ENCODE peak calls at places on chromosome 13, in six cellular contexts. G is adrenal gland, D is mammary epithelial cell, Y is cardiac muscle cell, B is H9, L is right atrium auricular region. C is an unnamed sample.

GRCh38 chr13:63184693-63185092 is 1769.0 kb upstream of the PCDH20 start:
- DNase-seq in G (no peak), D (no peak), Y (peak), B (peak), L (no peak), C (no peak)

GRCh38 chr13:78460176-78460575 is 143.2 kb downstream of the POU4F1 start:
- DNase-seq in G (no peak), D (no peak), Y (no peak), B (no peak), L (no peak), C (no peak)

GRCh38 chr13:33089311-33089710 is 73.1 kb downstream of the KL start:
- DNase-seq in G (no peak), D (no peak), Y (no peak), B (no peak), L (no peak), C (no peak)

GRCh38 chr13:64684685-64685431 is 2545.3 kb downstream of the PCDH9 start:
- DNase-seq in G (no peak), D (no peak), Y (no peak), B (peak), L (no peak), C (no peak)

GRCh38 chr13:30882996-30883766 is 22.9 kb upstream of the MEDAG start:
- DNase-seq in G (no peak), D (no peak), Y (no peak), B (no peak), L (no peak), C (no peak)

GRCh38 chr13:67062160-67062559 is 168.0 kb downstream of the PCDH9 start:
- DNase-seq in G (no peak), D (no peak), Y (no peak), B (no peak), L (no peak), C (no peak)

GRCh38 chr13:76852991-76853390 is 33.2 kb downstream of the KCTD12 start:
- DNase-seq in G (peak), D (peak), Y (peak), B (no peak), L (no peak), C (no peak)

GRCh38 chr13:49220856-49221614 is 897 bp downstream of the MLNR start:
- DNase-seq in G (no peak), D (no peak), Y (no peak), B (peak), L (peak), C (no peak)

GRCh38 chr13:48784906-48785555 is 131.3 kb downstream of the CYSLTR2 start:
- DNase-seq in G (no peak), D (no peak), Y (no peak), B (no peak), L (no peak), C (no peak)

GRCh38 chr13:112453874-112454647 is 77.9 kb downstream of the SPACA7 start:
- DNase-seq in G (no peak), D (no peak), Y (no peak), B (peak), L (no peak), C (no peak)

GRCh38 chr13:49368688-49369087 is 75.2 kb downstream of the CAB39L start:
- DNase-seq in G (no peak), D (no peak), Y (no peak), B (no peak), L (no peak), C (no peak)

GRCh38 chr13:27007166-27007565 is 164.4 kb downstream of the USP12 start:
- DNase-seq in G (no peak), D (no peak), Y (no peak), B (no peak), L (no peak), C (no peak)

GRCh38 chr13:51501592-51502205 is 48.9 kb upstream of the INTS6 start:
- DNase-seq in G (no peak), D (peak), Y (no peak), B (no peak), L (no peak), C (no peak)

GRCh38 chr13:103515410-103515809 is 449.2 kb upstream of the SLC10A2 start:
- DNase-seq in G (no peak), D (no peak), Y (no peak), B (no peak), L (no peak), C (no peak)

GRCh38 chr13:95477187-95477586 is 75.3 kb upstream of the CLDN10 start:
- DNase-seq in G (no peak), D (no peak), Y (no peak), B (no peak), L (no peak), C (no peak)

GRCh38 chr13:73399347-73400216 is 340.8 kb downstream of the KLF5 start:
- DNase-seq in G (no peak), D (peak), Y (no peak), B (no peak), L (no peak), C (peak)

GRCh38 chr13:39931505-39931904 is 276.0 kb downstream of the COG6 start:
- DNase-seq in G (no peak), D (no peak), Y (no peak), B (no peak), L (no peak), C (no peak)

GRCh38 chr13:111508902-111509509 is 188.6 kb downstream of the TEX29 start:
- DNase-seq in G (no peak), D (no peak), Y (no peak), B (no peak), L (peak), C (no peak)

GRCh38 chr13:44011036-44011435 is 131.3 kb downstream of the LACC1 start:
- DNase-seq in G (no peak), D (no peak), Y (no peak), B (no peak), L (no peak), C (no peak)

GRCh38 chr13:86002921-86003488 is 203.8 kb upstream of the SLITRK6 start:
- DNase-seq in G (no peak), D (no peak), Y (no peak), B (no peak), L (no peak), C (no peak)

GRCh38 chr13:50412046-50412617 is 396.9 kb downstream of the KCNRG start:
- DNase-seq in G (no peak), D (no peak), Y (no peak), B (no peak), L (no peak), C (no peak)

GRCh38 chr13:49569993-49570689 is 15.2 kb downstream of the RCBTB1 start:
- DNase-seq in G (no peak), D (peak), Y (no peak), B (no peak), L (no peak), C (no peak)

GRCh38 chr13:98454389-98454881 is 122.5 kb downstream of the STK24 start:
- DNase-seq in G (no peak), D (peak), Y (peak), B (no peak), L (no peak), C (no peak)

GRCh38 chr13:33125821-33126570 is 109.8 kb downstream of the KL start:
- DNase-seq in G (peak), D (peak), Y (peak), B (peak), L (peak), C (no peak)

GRCh38 chr13:109273326-109273751 is 513.0 kb downstream of the IRS2 start:
- DNase-seq in G (no peak), D (peak), Y (no peak), B (no peak), L (no peak), C (no peak)

GRCh38 chr13:99974296-99974938 is 2.9 kb upstream of the ZIC5 start:
- DNase-seq in G (no peak), D (no peak), Y (peak), B (peak), L (peak), C (no peak)
- H3K27ac ChIP-seq in G (no peak), D (no peak), Y (no peak), B (peak), L (no peak), C (no peak)

GRCh38 chr13:114056205-114057013 is 76.0 kb downstream of the RASA3 start:
- DNase-seq in G (no peak), D (no peak), Y (no peak), B (no peak), L (no peak), C (no peak)

GRCh38 chr13:114057131-114058050 is 75.0 kb downstream of the RASA3 start:
- DNase-seq in G (no peak), D (no peak), Y (no peak), B (no peak), L (no peak), C (no peak)

GRCh38 chr13:114059946-114060860 is 72.2 kb downstream of the RASA3 start:
- DNase-seq in G (no peak), D (no peak), Y (no peak), B (no peak), L (no peak), C (no peak)

GRCh38 chr13:114059428-114059827 is 73.0 kb downstream of the RASA3 start:
- DNase-seq in G (no peak), D (no peak), Y (no peak), B (no peak), L (no peak), C (no peak)

GRCh38 chr13:114058051-114058867 is 74.2 kb downstream of the RASA3 start:
- DNase-seq in G (no peak), D (no peak), Y (no peak), B (no peak), L (no peak), C (no peak)
- H3K27ac ChIP-seq in G (no peak), D (no peak), Y (no peak), B (no peak), L (no peak), C (no peak)

DNA sequence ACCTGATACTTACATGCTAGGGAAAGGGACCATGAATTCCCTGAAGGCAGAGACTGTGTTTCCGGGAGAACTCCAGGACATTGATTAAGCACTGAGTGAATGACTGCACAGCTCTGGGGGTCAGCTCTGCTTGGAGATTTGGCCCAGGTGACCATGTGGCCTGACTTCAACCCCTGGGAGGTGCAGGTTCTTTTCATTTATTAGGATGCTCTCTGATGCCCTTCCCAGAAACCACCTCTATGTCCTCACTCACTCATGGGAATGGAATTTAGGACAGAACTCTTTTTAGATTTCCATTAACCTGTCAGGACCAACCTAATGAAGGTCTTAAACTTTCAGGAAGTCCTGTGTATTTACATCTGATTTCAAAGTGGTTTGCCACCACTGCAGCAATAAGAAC is 393.3 kb upstream of the ARGLU1 start:
- DNase-seq in G (no peak), D (no peak), Y (no peak), B (no peak), L (no peak), C (no peak)
- H3K27ac ChIP-seq in G (no peak), D (no peak), Y (no peak), B (no peak), L (no peak), C (no peak)

GRCh38 chr13:40983725-40984669 is 35.1 kb downstream of the ELF1 start:
- DNase-seq in G (no peak), D (no peak), Y (no peak), B (no peak), L (no peak), C (no peak)

GRCh38 chr13:40982772-40983171 is 36.3 kb downstream of the ELF1 start:
- DNase-seq in G (no peak), D (peak), Y (peak), B (no peak), L (no peak), C (peak)

GRCh38 chr13:40981949-40982348 is 37.2 kb downstream of the ELF1 start:
- DNase-seq in G (no peak), D (no peak), Y (no peak), B (no peak), L (no peak), C (no peak)

GRCh38 chr13:40984670-40985366 is 34.3 kb downstream of the ELF1 start:
- DNase-seq in G (no peak), D (peak), Y (no peak), B (no peak), L (no peak), C (no peak)

DNA sequence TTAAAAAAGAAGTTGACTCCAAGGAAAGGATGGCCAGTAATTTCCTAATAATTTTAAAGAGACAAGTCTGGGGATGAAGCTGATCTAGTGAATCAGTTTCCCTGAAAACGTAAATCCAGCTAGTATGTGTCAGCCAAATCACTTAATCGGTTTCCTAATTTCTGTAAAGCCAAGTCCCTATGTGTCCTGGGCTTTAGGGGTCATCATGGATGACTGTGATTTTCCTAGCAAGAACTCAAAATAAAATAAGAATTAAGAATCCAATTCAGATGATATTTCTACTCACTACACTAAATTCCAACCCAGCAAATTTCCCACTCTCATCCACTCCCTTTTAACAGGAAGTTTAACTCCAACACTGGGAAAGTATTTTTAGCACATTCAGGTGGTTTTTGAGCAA is 35.8 kb downstream of the ELF1 start:
- DNase-seq in G (no peak), D (no peak), Y (no peak), B (no peak), L (no peak), C (no peak)
- H3K27ac ChIP-seq in G (peak), D (peak), Y (peak), B (no peak), L (peak), C (peak)

C was measured in transverse colon.